ENCODE peak calls at places on chromosomes 7 and 10, in nine cellular contexts. One of them, this sample, is unnamed.

GRCh38 chr7:112858838-112859237 is 68.6 kb upstream of the TMEM168 start:
- DNase-seq in uterus: no peak
- DNase-seq in left ventricle myocardium inferior: no peak
- DNase-seq in GM23338: no peak
- DNase-seq in LNCaP clone FGC: no peak
- DNase-seq in mucosa of descending colon: no peak
- DNase-seq in A549: no peak
- DNase-seq in sigmoid colon: no peak
- DNase-seq in upper lobe of right lung: no peak
- DNase-seq in this sample: no peak

GRCh38 chr7:157487046-157487770 is 150.4 kb downstream of the DNAJB6 start:
- DNase-seq in LNCaP clone FGC: no peak
- DNase-seq in left ventricle myocardium inferior: no peak
- DNase-seq in upper lobe of right lung: no peak
- DNase-seq in A549: no peak
- DNase-seq in GM23338: no peak
- DNase-seq in mucosa of descending colon: no peak
- DNase-seq in sigmoid colon: peak
- DNase-seq in uterus: no peak
- DNase-seq in this sample: no peak

GRCh38 chr7:152894295-152895170 is 135.0 kb downstream of the ACTR3B start:
- DNase-seq in LNCaP clone FGC: no peak
- DNase-seq in left ventricle myocardium inferior: no peak
- DNase-seq in mucosa of descending colon: no peak
- DNase-seq in GM23338: peak
- DNase-seq in uterus: no peak
- DNase-seq in A549: peak
- DNase-seq in sigmoid colon: no peak
- DNase-seq in upper lobe of right lung: no peak
- DNase-seq in this sample: no peak

GRCh38 chr10:70672165-70672992 is at the start of gene ADAMTS14:
- DNase-seq in left ventricle myocardium inferior: peak
- DNase-seq in LNCaP clone FGC: no peak
- DNase-seq in mucosa of descending colon: no peak
- DNase-seq in upper lobe of right lung: peak
- DNase-seq in uterus: no peak
- DNase-seq in GM23338: peak
- DNase-seq in A549: peak
- DNase-seq in sigmoid colon: no peak
- DNase-seq in this sample: no peak

GRCh38 chr7:24587853-24588252 is 14.6 kb downstream of the PALS2 start:
- DNase-seq in LNCaP clone FGC: no peak
- DNase-seq in uterus: no peak
- DNase-seq in GM23338: peak
- DNase-seq in mucosa of descending colon: no peak
- DNase-seq in sigmoid colon: no peak
- DNase-seq in upper lobe of right lung: no peak
- DNase-seq in left ventricle myocardium inferior: no peak
- DNase-seq in A549: no peak
- DNase-seq in this sample: no peak

GRCh38 chr7:33243319-33243881 is 114.0 kb downstream of the BBS9 start:
- DNase-seq in mucosa of descending colon: no peak
- DNase-seq in upper lobe of right lung: no peak
- DNase-seq in LNCaP clone FGC: peak
- DNase-seq in left ventricle myocardium inferior: no peak
- DNase-seq in A549: peak
- DNase-seq in GM23338: peak
- DNase-seq in uterus: no peak
- DNase-seq in sigmoid colon: no peak
- DNase-seq in this sample: no peak

GRCh38 chr7:39700932-39701331 is 77.6 kb downstream of the RALA start:
- DNase-seq in uterus: no peak
- DNase-seq in LNCaP clone FGC: no peak
- DNase-seq in left ventricle myocardium inferior: peak
- DNase-seq in upper lobe of right lung: peak
- DNase-seq in sigmoid colon: peak
- DNase-seq in A549: no peak
- DNase-seq in mucosa of descending colon: no peak
- DNase-seq in GM23338: no peak
- DNase-seq in this sample: no peak

GRCh38 chr7:151626422-151627115 is 106.9 kb upstream of the RHEB start:
- DNase-seq in left ventricle myocardium inferior: no peak
- DNase-seq in A549: peak
- DNase-seq in uterus: no peak
- DNase-seq in GM23338: peak
- DNase-seq in upper lobe of right lung: no peak
- DNase-seq in sigmoid colon: no peak
- DNase-seq in LNCaP clone FGC: peak
- DNase-seq in mucosa of descending colon: no peak
- DNase-seq in this sample: peak

GRCh38 chr10:75599875-75600648 is 168.6 kb downstream of the LRMDA start:
- DNase-seq in left ventricle myocardium inferior: no peak
- DNase-seq in upper lobe of right lung: no peak
- DNase-seq in uterus: no peak
- DNase-seq in sigmoid colon: no peak
- DNase-seq in LNCaP clone FGC: no peak
- DNase-seq in GM23338: peak
- DNase-seq in mucosa of descending colon: no peak
- DNase-seq in A549: no peak
- DNase-seq in this sample: no peak

GRCh38 chr10:80554050-80554449 is 16.3 kb downstream of the SH2D4B start:
- DNase-seq in A549: no peak
- DNase-seq in mucosa of descending colon: no peak
- DNase-seq in LNCaP clone FGC: no peak
- DNase-seq in left ventricle myocardium inferior: no peak
- DNase-seq in upper lobe of right lung: no peak
- DNase-seq in uterus: no peak
- DNase-seq in GM23338: no peak
- DNase-seq in sigmoid colon: no peak
- DNase-seq in this sample: no peak
- H3K4me3 ChIP-seq in A549: no peak
- H3K4me3 ChIP-seq in mucosa of descending colon: no peak
- H3K4me3 ChIP-seq in LNCaP clone FGC: no peak
- H3K4me3 ChIP-seq in left ventricle myocardium inferior: no peak
- H3K4me3 ChIP-seq in upper lobe of right lung: no peak
- H3K4me3 ChIP-seq in uterus: no peak
- H3K4me3 ChIP-seq in GM23338: no peak
- H3K4me3 ChIP-seq in sigmoid colon: no peak
- H3K4me3 ChIP-seq in this sample: no peak

GRCh38 chr10:80474597-80474910 is 20.4 kb downstream of the TSPAN14 start:
- DNase-seq in LNCaP clone FGC: no peak
- DNase-seq in left ventricle myocardium inferior: no peak
- DNase-seq in uterus: no peak
- DNase-seq in A549: no peak
- DNase-seq in sigmoid colon: no peak
- DNase-seq in upper lobe of right lung: no peak
- DNase-seq in mucosa of descending colon: no peak
- DNase-seq in GM23338: no peak
- DNase-seq in this sample: no peak
- TF ChIP-seq CTCF in LNCaP clone FGC: no peak
- TF ChIP-seq CTCF in left ventricle myocardium inferior: no peak
- TF ChIP-seq CTCF in uterus: no peak
- TF ChIP-seq CTCF in A549: no peak
- TF ChIP-seq CTCF in sigmoid colon: no peak
- TF ChIP-seq CTCF in upper lobe of right lung: no peak
- TF ChIP-seq CTCF in mucosa of descending colon: no peak
- TF ChIP-seq CTCF in GM23338: no peak
- TF ChIP-seq CTCF in this sample: no peak

DNA sequence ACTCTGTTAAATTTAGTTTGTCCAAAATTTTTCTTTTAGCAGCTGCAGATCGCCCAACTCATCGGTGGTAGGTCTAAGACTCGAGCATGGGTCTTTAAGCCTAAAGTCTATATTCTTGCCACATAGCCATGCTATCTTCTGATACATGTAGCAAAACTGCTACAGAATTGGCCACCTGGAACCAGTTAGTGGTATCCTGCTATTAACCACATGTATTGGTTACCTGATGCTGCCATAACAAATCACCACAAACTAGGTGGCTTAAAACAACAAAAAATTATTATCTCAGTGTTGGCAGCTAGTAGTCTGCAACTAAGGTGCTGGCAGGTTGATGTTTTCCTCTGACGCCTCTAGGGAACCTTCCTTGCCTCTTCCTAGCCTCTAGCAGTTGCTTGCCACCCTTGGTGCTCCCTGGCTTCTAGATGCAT is 96.7 kb upstream of the PIK3CG start:
- DNase-seq in upper lobe of right lung: no peak
- DNase-seq in uterus: no peak
- DNase-seq in GM23338: no peak
- DNase-seq in mucosa of descending colon: no peak
- DNase-seq in A549: no peak
- DNase-seq in sigmoid colon: no peak
- DNase-seq in left ventricle myocardium inferior: no peak
- DNase-seq in LNCaP clone FGC: no peak
- DNase-seq in this sample: no peak
- H3K4me3 ChIP-seq in upper lobe of right lung: peak
- H3K4me3 ChIP-seq in uterus: no peak
- H3K4me3 ChIP-seq in GM23338: no peak
- H3K4me3 ChIP-seq in mucosa of descending colon: no peak
- H3K4me3 ChIP-seq in A549: no peak
- H3K4me3 ChIP-seq in sigmoid colon: no peak
- H3K4me3 ChIP-seq in left ventricle myocardium inferior: no peak
- H3K4me3 ChIP-seq in LNCaP clone FGC: no peak
- H3K4me3 ChIP-seq in this sample: no peak

DNA sequence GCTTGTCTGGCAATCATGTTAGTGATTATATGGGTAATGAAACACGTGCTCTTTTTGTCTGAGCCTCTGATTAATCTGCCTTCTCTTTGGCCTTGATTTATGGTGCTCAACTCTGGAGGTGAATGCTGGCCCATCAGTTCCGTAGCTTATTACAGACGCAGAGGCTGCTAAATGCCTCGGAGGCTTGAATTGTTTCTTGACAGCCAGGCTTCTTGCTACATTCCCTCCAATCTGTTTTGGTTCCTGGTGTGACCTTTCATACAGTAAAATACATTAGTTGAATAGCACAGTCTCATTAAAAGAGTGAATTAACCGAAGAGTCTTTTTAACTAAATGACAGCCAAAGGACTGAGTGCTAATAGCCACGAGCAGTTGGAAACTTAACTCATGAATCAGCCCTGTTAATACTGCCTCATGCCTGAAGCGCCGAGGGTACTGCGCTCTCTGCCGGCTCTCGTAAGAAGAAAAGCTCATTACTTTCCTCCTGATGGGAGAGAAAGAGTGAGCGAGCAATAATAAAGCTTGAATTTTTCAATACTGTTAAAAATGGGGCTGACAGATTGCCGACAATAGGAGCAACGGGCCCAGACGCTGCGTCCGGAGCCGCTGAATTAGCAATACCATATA is 236.4 kb upstream of the GPR26 start:
- DNase-seq in A549: no peak
- DNase-seq in GM23338: no peak
- DNase-seq in mucosa of descending colon: no peak
- DNase-seq in upper lobe of right lung: no peak
- DNase-seq in sigmoid colon: no peak
- DNase-seq in LNCaP clone FGC: no peak
- DNase-seq in uterus: no peak
- DNase-seq in left ventricle myocardium inferior: no peak
- DNase-seq in this sample: no peak
- TF ChIP-seq CTCF in A549: no peak
- TF ChIP-seq CTCF in GM23338: no peak
- TF ChIP-seq CTCF in mucosa of descending colon: no peak
- TF ChIP-seq CTCF in upper lobe of right lung: no peak
- TF ChIP-seq CTCF in sigmoid colon: no peak
- TF ChIP-seq CTCF in LNCaP clone FGC: no peak
- TF ChIP-seq CTCF in uterus: no peak
- TF ChIP-seq CTCF in left ventricle myocardium inferior: no peak
- TF ChIP-seq CTCF in this sample: no peak

GRCh38 chr7:149869291-149869650 is 4.5 kb upstream of the ATP6V0E2 start:
- DNase-seq in left ventricle myocardium inferior: no peak
- DNase-seq in mucosa of descending colon: no peak
- DNase-seq in GM23338: no peak
- DNase-seq in uterus: no peak
- DNase-seq in upper lobe of right lung: no peak
- DNase-seq in A549: no peak
- DNase-seq in sigmoid colon: no peak
- DNase-seq in LNCaP clone FGC: no peak
- DNase-seq in this sample: no peak

GRCh38 chr7:149870701-149871483 is 2.9 kb upstream of the ATP6V0E2 start:
- DNase-seq in mucosa of descending colon: no peak
- DNase-seq in upper lobe of right lung: no peak
- DNase-seq in A549: no peak
- DNase-seq in LNCaP clone FGC: no peak
- DNase-seq in GM23338: no peak
- DNase-seq in left ventricle myocardium inferior: no peak
- DNase-seq in sigmoid colon: no peak
- DNase-seq in uterus: no peak
- DNase-seq in this sample: no peak

GRCh38 chr7:149871576-149871975 is 2.2 kb upstream of the ATP6V0E2 start:
- DNase-seq in sigmoid colon: no peak
- DNase-seq in mucosa of descending colon: no peak
- DNase-seq in GM23338: no peak
- DNase-seq in left ventricle myocardium inferior: no peak
- DNase-seq in LNCaP clone FGC: no peak
- DNase-seq in uterus: no peak
- DNase-seq in upper lobe of right lung: no peak
- DNase-seq in A549: no peak
- DNase-seq in this sample: no peak

GRCh38 chr7:149869867-149870266 is 3.9 kb upstream of the ATP6V0E2 start:
- DNase-seq in uterus: no peak
- DNase-seq in sigmoid colon: no peak
- DNase-seq in mucosa of descending colon: no peak
- DNase-seq in upper lobe of right lung: no peak
- DNase-seq in A549: no peak
- DNase-seq in GM23338: no peak
- DNase-seq in left ventricle myocardium inferior: no peak
- DNase-seq in LNCaP clone FGC: no peak
- DNase-seq in this sample: no peak

DNA sequence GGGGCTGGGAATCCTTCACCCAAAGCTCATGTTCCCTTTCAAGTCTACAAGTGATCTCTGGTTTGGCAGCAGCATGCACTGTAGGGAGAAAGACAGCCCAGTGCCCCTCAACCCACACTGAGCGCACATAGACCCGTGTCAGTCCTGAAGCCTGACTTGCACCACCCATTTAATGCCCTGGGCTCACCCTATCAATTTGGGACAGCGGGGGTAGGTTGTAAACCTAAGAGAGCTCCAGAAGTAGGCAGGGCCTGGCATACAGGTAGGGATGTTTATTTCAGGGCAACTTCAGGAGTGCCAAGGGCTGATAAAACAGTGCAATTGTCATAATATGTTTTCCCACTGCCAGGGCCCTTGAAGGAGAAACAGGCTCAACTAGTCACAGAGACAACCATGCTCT is 3.5 kb upstream of the ATP6V0E2 start:
- DNase-seq in LNCaP clone FGC: no peak
- DNase-seq in mucosa of descending colon: no peak
- DNase-seq in uterus: no peak
- DNase-seq in A549: no peak
- DNase-seq in upper lobe of right lung: no peak
- DNase-seq in left ventricle myocardium inferior: no peak
- DNase-seq in GM23338: no peak
- DNase-seq in sigmoid colon: no peak
- DNase-seq in this sample: no peak
- H3K4me3 ChIP-seq in LNCaP clone FGC: no peak
- H3K4me3 ChIP-seq in mucosa of descending colon: no peak
- H3K4me3 ChIP-seq in uterus: no peak
- H3K4me3 ChIP-seq in A549: no peak
- H3K4me3 ChIP-seq in upper lobe of right lung: no peak
- H3K4me3 ChIP-seq in left ventricle myocardium inferior: no peak
- H3K4me3 ChIP-seq in GM23338: no peak
- H3K4me3 ChIP-seq in sigmoid colon: no peak
- H3K4me3 ChIP-seq in this sample: no peak

This sample was measured in prostate gland.